ENCODE peak calls at places on chromosomes 12 and 14, in four cellular contexts. E is astrocyte, K is neural progenitor cell, X is GM23338. R is an unnamed sample.

GRCh38 chr12:59149995-59150642 is 229.8 kb upstream of the LRIG3 start:
- DNase-seq in K (peak), E (peak), X (peak), R (peak)

GRCh38 chr12:52506858-52507715 is 13.1 kb downstream of the KRT5 start:
- DNase-seq in K (peak), E (peak), X (peak), R (peak)

GRCh38 chr12:50928392-50928791 is 24.0 kb upstream of the HIGD1C start:
- DNase-seq in X (no peak), E (no peak), K (no peak), R (no peak)

GRCh38 chr14:57171903-57172302 is 96.8 kb downstream of the EXOC5 start:
- DNase-seq in E (no peak), K (no peak), X (no peak), R (no peak)

GRCh38 chr12:82527165-82527780 is 159.4 kb upstream of the TMTC2 start:
- DNase-seq in K (peak), E (peak), X (peak), R (peak)

GRCh38 chr12:110957652-110958051 is 37.3 kb upstream of the MYL2 start:
- DNase-seq in K (no peak), E (no peak), X (no peak), R (no peak)

GRCh38 chr14:45089813-45090212 is 5.9 kb downstream of the PRPF39 start:
- DNase-seq in E (peak), X (no peak), K (no peak), R (no peak)

GRCh38 chr14:53596845-53597525 is 359.6 kb downstream of the BMP4 start:
- DNase-seq in X (no peak), K (no peak), E (no peak), R (no peak)

GRCh38 chr12:47102845-47103666 is 23.3 kb upstream of the AMIGO2 start:
- DNase-seq in E (peak), X (no peak), K (no peak), R (peak)

GRCh38 chr14:66600416-66600815 is 92.5 kb downstream of the GPHN start:
- DNase-seq in K (no peak), X (no peak), E (peak), R (no peak)

GRCh38 chr14:67469954-67470353 is 18.6 kb downstream of the TMEM229B start:
- DNase-seq in X (no peak), K (no peak), E (no peak), R (no peak)

GRCh38 chr12:6961695-6962284 is 8.7 kb downstream of the PHB2 start:
- DNase-seq in E (peak), K (peak), X (peak), R (no peak)

GRCh38 chr12:31206038-31206670 is 119.8 kb downstream of the SINHCAF start:
- DNase-seq in X (peak), E (peak), K (no peak), R (peak)

GRCh38 chr12:118749656-118750055 is 231.7 kb upstream of the SRRM4 start:
- DNase-seq in K (no peak), X (no peak), E (no peak), R (no peak)

GRCh38 chr12:76450690-76451089 is 102.5 kb upstream of the BBS10 start:
- DNase-seq in X (no peak), E (peak), K (no peak), R (no peak)

GRCh38 chr12:26711072-26711471 is 121.9 kb downstream of the ITPR2 start:
- DNase-seq in K (no peak), E (no peak), X (no peak), R (no peak)

GRCh38 chr12:4307593-4308333 is 13.2 kb upstream of the TIGAR start:
- DNase-seq in K (peak), E (peak), X (peak), R (peak)

GRCh38 chr12:19440916-19441315 is 1.6 kb downstream of the AEBP2 start:
- DNase-seq in E (peak), X (no peak), K (no peak), R (no peak)

GRCh38 chr12:131117438-131118245 is 163.9 kb downstream of the ADGRD1 start:
- DNase-seq in X (no peak), E (no peak), K (no peak), R (no peak)

GRCh38 chr12:67482751-67483661 is 165.5 kb upstream of the DYRK2 start:
- DNase-seq in K (no peak), E (peak), X (no peak), R (peak)

GRCh38 chr12:93050026-93050747 is 121.1 kb upstream of the EEA1 start:
- DNase-seq in K (no peak), E (peak), X (peak), R (no peak)

GRCh38 chr12:8609061-8609570 is 3.5 kb downstream of the AICDA start:
- DNase-seq in X (peak), K (peak), E (peak), R (peak)

GRCh38 chr12:64181504-64182291 is 40.4 kb downstream of the KICS2 start:
- DNase-seq in X (peak), E (peak), K (peak), R (peak)

GRCh38 chr12:6356374-6356820 is 14.5 kb upstream of the TNFRSF1A start:
- DNase-seq in X (no peak), E (no peak), K (no peak), R (no peak)

GRCh38 chr14:30243805-30244204 is 315.2 kb upstream of the G2E3 start:
- DNase-seq in K (no peak), X (no peak), E (peak), R (no peak)

GRCh38 chr14:92263681-92264080 is 59.3 kb upstream of the SLC24A4 start:
- DNase-seq in E (no peak), K (no peak), X (no peak), R (peak)

GRCh38 chr12:14111230-14111865 is 129.9 kb upstream of the GRIN2B start:
- DNase-seq in K (peak), X (peak), E (no peak), R (no peak)

GRCh38 chr12:52247622-52248540 is 14.8 kb downstream of the KRT7 start:
- DNase-seq in X (no peak), K (no peak), E (no peak), R (no peak)

GRCh38 chr12:4120316-4120920 is 153.1 kb upstream of the CCND2 start:
- DNase-seq in K (no peak), X (no peak), E (no peak), R (no peak)

GRCh38 chr12:25994252-25994651 is 35.8 kb downstream of the RASSF8 start:
- DNase-seq in X (no peak), K (no peak), E (peak), R (no peak)

GRCh38 chr14:91313154-91313850 is 68.8 kb upstream of the GPR68 start:
- DNase-seq in K (no peak), X (no peak), E (no peak), R (no peak)

GRCh38 chr12:13547283-13547682 is 350.8 kb downstream of the EMP1 start:
- DNase-seq in K (no peak), X (no peak), E (no peak), R (no peak)

GRCh38 chr12:63070709-63071108 is 80.3 kb downstream of the AVPR1A start:
- DNase-seq in X (no peak), K (no peak), E (peak), R (no peak)

GRCh38 chr12:91364591-91365184 is 182.1 kb upstream of the DCN start:
- DNase-seq in E (no peak), K (no peak), X (no peak), R (no peak)

GRCh38 chr12:104576178-104576778 is 119.5 kb downstream of the CHST11 start:
- DNase-seq in K (no peak), E (no peak), X (no peak), R (no peak)
- TF ChIP-seq EZH2 in K (no peak), E (no peak), X (no peak), R (no peak)

GRCh38 chr14:101859538-101859902 is 98.0 kb downstream of the PPP2R5C start:
- DNase-seq in K (no peak), X (no peak), E (no peak), R (no peak)
- H3K27ac ChIP-seq in K (no peak), X (no peak), E (no peak), R (no peak)

DNA sequence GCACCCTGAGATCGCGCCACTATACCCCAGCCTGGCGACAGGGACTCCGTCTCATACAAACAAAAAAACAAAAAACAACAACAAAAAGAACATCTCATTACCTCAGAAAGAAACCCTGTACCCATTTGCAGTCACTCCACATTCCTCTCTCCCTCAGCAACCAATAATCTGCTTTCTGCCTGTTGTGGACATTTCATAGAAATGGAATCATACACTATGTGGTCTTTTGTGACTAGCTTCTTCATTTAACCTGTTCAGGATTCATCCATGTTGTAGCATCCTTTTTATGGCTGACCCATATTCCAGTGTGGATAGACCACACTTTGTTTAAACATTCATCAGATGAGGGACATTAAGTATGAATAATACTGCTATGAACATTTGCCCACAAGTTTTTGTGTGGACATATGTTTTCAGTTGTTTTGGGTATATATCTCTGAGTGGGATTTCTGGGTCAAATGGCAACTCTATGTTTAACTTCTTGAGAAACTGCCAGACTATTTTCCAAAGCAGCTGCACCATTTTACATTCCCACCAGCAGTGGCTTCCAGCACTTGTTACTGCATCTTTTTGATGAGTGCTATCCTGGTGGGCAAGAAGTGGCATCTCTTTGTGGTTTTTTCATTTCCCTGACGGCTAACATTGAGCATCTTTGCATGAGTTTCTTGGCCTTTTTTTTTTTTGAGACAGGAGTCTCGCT is 5.9 kb upstream of the RCOR1 start:
- DNase-seq in X (no peak), K (no peak), E (no peak), R (no peak)
- TF ChIP-seq EZH2 in X (no peak), K (no peak), E (no peak), R (no peak)

DNA sequence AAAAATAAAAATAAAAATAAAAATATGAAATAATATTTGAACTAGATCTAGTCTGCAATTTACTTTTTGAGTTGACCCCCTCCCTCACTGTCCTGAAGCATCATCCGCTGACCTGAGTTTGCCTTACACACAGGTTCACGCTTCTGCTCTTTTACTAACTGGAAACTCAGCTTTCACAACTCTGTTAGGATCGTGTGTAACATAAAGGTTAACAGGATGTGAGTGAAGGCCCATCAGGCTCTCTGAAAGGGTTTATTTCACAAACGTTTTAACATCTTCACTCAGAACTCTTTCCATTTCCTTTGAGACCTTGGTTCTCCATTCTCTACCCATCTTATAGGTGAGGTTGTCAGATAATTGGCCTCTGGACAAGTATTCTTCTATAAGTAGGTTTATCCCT is 191.4 kb downstream of the FOXN3 start:
- DNase-seq in E (no peak), K (no peak), X (no peak), R (no peak)
- H3K27ac ChIP-seq in E (no peak), K (no peak), X (no peak), R (no peak)

GRCh38 chr12:57620936-57621496 is 9.8 kb downstream of the ARHGEF25 start:
- DNase-seq in K (peak), X (peak), E (no peak), R (no peak)
- TF ChIP-seq EZH2 in K (peak), X (peak), E (peak), R (no peak)